ENCODE peak calls at places on chromosome 18, in six cellular contexts. M is H54, X is cardiac muscle cell, N is neural crest cell, C is astrocyte of the cerebellum, S is NCI-H524. V is an unnamed sample.
A peak's percentile ranks its signal among the peaks of the same experiment; 100 is the strongest.

GRCh38 chr18:78107363-78107762 is 857.7 kb downstream of the GALR1 start:
- DNase-seq in M (no peak), X (no peak), N (no peak), C (no peak), S (no peak), V (no peak)

GRCh38 chr18:41126541-41127235 is 828.3 kb upstream of the PIK3C3 start:
- DNase-seq in M (no peak), X (no peak), N (no peak), C (no peak), S (no peak), V (no peak)

GRCh38 chr18:9446839-9447238 is 28.5 kb upstream of the RALBP1 start:
- DNase-seq in M (no peak), X (no peak), N (no peak), C (no peak), S (no peak), V (no peak)

GRCh38 chr18:9715974-9716373 is 7.9 kb downstream of the RAB31 start:
- DNase-seq in M (no peak), X (no peak), N (no peak), C (no peak), S (no peak), V (no peak)

GRCh38 chr18:77173274-77174030 is 40.9 kb upstream of the MBP start:
- DNase-seq in M (no peak), X (no peak), N (no peak), C (no peak), S (peak; percentile 89), V (no peak)

GRCh38 chr18:5600376-5601071 is 56.7 kb upstream of the EPB41L3 start:
- DNase-seq in M (no peak), X (peak; percentile 56), N (no peak), C (peak; percentile 20), S (peak; percentile 39), V (no peak)

GRCh38 chr18:24246143-24246542 is 107.3 kb downstream of the CABYR start:
- DNase-seq in M (no peak), X (no peak), N (no peak), C (no peak), S (no peak), V (no peak)

GRCh38 chr18:61953641-61954040 is 60.8 kb upstream of the RNF152 start:
- DNase-seq in M (no peak), X (no peak), N (no peak), C (no peak), S (no peak), V (no peak)

GRCh38 chr18:29979884-29980283 is 1062.7 kb downstream of the DSC3 start:
- DNase-seq in M (no peak), X (peak; percentile 49), N (no peak), C (peak; percentile 9), S (no peak), V (no peak)

GRCh38 chr18:10912790-10913560 is 236.4 kb downstream of the PIEZO2 start:
- DNase-seq in M (no peak), X (no peak), N (no peak), C (peak; percentile 88), S (no peak), V (no peak)

GRCh38 chr18:11488175-11488574 is 121.2 kb upstream of the SLC35G4 start:
- DNase-seq in M (no peak), X (no peak), N (no peak), C (peak; percentile 20), S (no peak), V (no peak)

GRCh38 chr18:61840324-61840723 is 52.5 kb downstream of the RNF152 start:
- DNase-seq in M (no peak), X (no peak), N (no peak), C (no peak), S (no peak), V (no peak)

GRCh38 chr18:58117685-58118403 is 73.8 kb downstream of the NEDD4L start:
- DNase-seq in M (peak; percentile 37), X (peak; percentile 15), N (no peak), C (peak; percentile 49), S (peak; percentile 81), V (no peak)

GRCh38 chr18:70454705-70455322 is 166.0 kb downstream of the SOCS6 start:
- DNase-seq in M (no peak), X (peak; percentile 77), N (peak; percentile 60), C (peak; percentile 68), S (peak; percentile 49), V (no peak)

GRCh38 chr18:43396266-43396665 is 119.0 kb upstream of the SYT4 start:
- DNase-seq in M (no peak), X (peak; percentile 34), N (no peak), C (peak; percentile 15), S (peak; percentile 35), V (no peak)

GRCh38 chr18:12308386-12309100 is 502 bp downstream of the TUBB6 start:
- DNase-seq in M (peak; percentile 74), X (peak; percentile 80), N (peak; percentile 53), C (peak; percentile 47), S (peak; percentile 55), V (peak; percentile 60)

GRCh38 chr18:10368456-10369453 is 85.7 kb upstream of the APCDD1 start:
- DNase-seq in M (no peak), X (no peak), N (no peak), C (no peak), S (no peak), V (no peak)

GRCh38 chr18:11565716-11566115 is 43.7 kb upstream of the SLC35G4 start:
- DNase-seq in M (no peak), X (no peak), N (no peak), C (no peak), S (no peak), V (no peak)

GRCh38 chr18:54215069-54215468 is 9.4 kb downstream of the MBD2 start:
- DNase-seq in M (no peak), X (no peak), N (no peak), C (no peak), S (no peak), V (no peak)

GRCh38 chr18:33863912-33864311 is 285.9 kb downstream of the ASXL3 start:
- DNase-seq in M (no peak), X (no peak), N (no peak), C (no peak), S (no peak), V (no peak)

GRCh38 chr18:58682429-58683069 is 11.3 kb downstream of the MALT1 start:
- DNase-seq in M (no peak), X (peak; percentile 72), N (no peak), C (peak; percentile 82), S (no peak), V (no peak)

GRCh38 chr18:62663731-62664336 is 51.5 kb upstream of the PHLPP1 start:
- DNase-seq in M (peak; percentile 21), X (no peak), N (no peak), C (no peak), S (no peak), V (no peak)

GRCh38 chr18:3051718-3052410 is 38.9 kb upstream of the LPIN2 start:
- DNase-seq in M (no peak), X (no peak), N (no peak), C (no peak), S (no peak), V (no peak)

GRCh38 chr18:5122270-5122669 is 74.8 kb downstream of the AKAIN1 start:
- DNase-seq in M (no peak), X (no peak), N (no peak), C (no peak), S (no peak), V (no peak)

GRCh38 chr18:76495435-76496199 is 575 bp upstream of the ZNF516 start:
- DNase-seq in M (no peak), X (peak; percentile 54), N (peak; percentile 52), C (no peak), S (peak; percentile 45), V (peak; percentile 23)

V was measured in 8988T.